ENCODE peak calls at places on chromosome 6, in ten cellular contexts. One of them, this sample, is unnamed.

GRCh38 chr6:47665112-47665511 is 33.3 kb upstream of the ADGRF4 start:
- DNase-seq in AG09319: no peak
- DNase-seq in natural killer cell: no peak
- DNase-seq in GM23338: no peak
- DNase-seq in PC-9: peak; percentile 50
- DNase-seq in glutamatergic neuron: no peak
- DNase-seq in lung: no peak
- DNase-seq in neural crest cell: no peak
- DNase-seq in keratinocyte: peak; percentile 73
- DNase-seq in Calu3: no peak
- DNase-seq in this sample: no peak

GRCh38 chr6:134472661-134473060 is 154.7 kb upstream of the SGK1 start:
- DNase-seq in AG09319: no peak
- DNase-seq in natural killer cell: no peak
- DNase-seq in GM23338: no peak
- DNase-seq in PC-9: no peak
- DNase-seq in glutamatergic neuron: no peak
- DNase-seq in lung: no peak
- DNase-seq in neural crest cell: no peak
- DNase-seq in keratinocyte: no peak
- DNase-seq in Calu3: no peak
- DNase-seq in this sample: no peak

GRCh38 chr6:170111141-170111664 is 179.7 kb downstream of the DLL1 start:
- DNase-seq in AG09319: no peak
- DNase-seq in natural killer cell: no peak
- DNase-seq in GM23338: no peak
- DNase-seq in PC-9: no peak
- DNase-seq in glutamatergic neuron: no peak
- DNase-seq in lung: no peak
- DNase-seq in neural crest cell: no peak
- DNase-seq in keratinocyte: no peak
- DNase-seq in Calu3: no peak
- DNase-seq in this sample: no peak

GRCh38 chr6:48389146-48390043 is 278.4 kb upstream of the PTCHD4 start:
- DNase-seq in AG09319: no peak
- DNase-seq in natural killer cell: no peak
- DNase-seq in GM23338: no peak
- DNase-seq in PC-9: no peak
- DNase-seq in glutamatergic neuron: no peak
- DNase-seq in lung: no peak
- DNase-seq in neural crest cell: no peak
- DNase-seq in keratinocyte: no peak
- DNase-seq in Calu3: no peak
- DNase-seq in this sample: no peak

GRCh38 chr6:166024252-166024651 is 143.4 kb downstream of the TBXT start:
- DNase-seq in AG09319: no peak
- DNase-seq in natural killer cell: no peak
- DNase-seq in GM23338: no peak
- DNase-seq in PC-9: no peak
- DNase-seq in glutamatergic neuron: no peak
- DNase-seq in lung: no peak
- DNase-seq in neural crest cell: no peak
- DNase-seq in keratinocyte: no peak
- DNase-seq in Calu3: no peak
- DNase-seq in this sample: no peak

GRCh38 chr6:38375937-38376336 is 263.8 kb downstream of the BTBD9 start:
- DNase-seq in AG09319: no peak
- DNase-seq in natural killer cell: no peak
- DNase-seq in GM23338: no peak
- DNase-seq in PC-9: no peak
- DNase-seq in glutamatergic neuron: no peak
- DNase-seq in lung: no peak
- DNase-seq in neural crest cell: no peak
- DNase-seq in keratinocyte: no peak
- DNase-seq in Calu3: no peak
- DNase-seq in this sample: no peak

GRCh38 chr6:26445934-26446667 is 5.8 kb downstream of the BTN3A3 start:
- DNase-seq in AG09319: no peak
- DNase-seq in natural killer cell: no peak
- DNase-seq in GM23338: no peak
- DNase-seq in PC-9: no peak
- DNase-seq in glutamatergic neuron: no peak
- DNase-seq in lung: no peak
- DNase-seq in neural crest cell: no peak
- DNase-seq in keratinocyte: no peak
- DNase-seq in Calu3: no peak
- DNase-seq in this sample: no peak

GRCh38 chr6:45420909-45421699 is 43.4 kb upstream of the SUPT3H start:
- DNase-seq in AG09319: no peak
- DNase-seq in natural killer cell: no peak
- DNase-seq in GM23338: peak; percentile 47
- DNase-seq in PC-9: no peak
- DNase-seq in glutamatergic neuron: no peak
- DNase-seq in lung: no peak
- DNase-seq in neural crest cell: no peak
- DNase-seq in keratinocyte: no peak
- DNase-seq in Calu3: no peak
- DNase-seq in this sample: no peak

GRCh38 chr6:168212322-168212721 is 107.3 kb downstream of the DACT2 start:
- DNase-seq in AG09319: no peak
- DNase-seq in natural killer cell: no peak
- DNase-seq in GM23338: no peak
- DNase-seq in PC-9: no peak
- DNase-seq in glutamatergic neuron: no peak
- DNase-seq in lung: no peak
- DNase-seq in neural crest cell: no peak
- DNase-seq in keratinocyte: no peak
- DNase-seq in Calu3: no peak
- DNase-seq in this sample: no peak

GRCh38 chr6:21053612-21054011 is 519.4 kb downstream of the CDKAL1 start:
- DNase-seq in AG09319: no peak
- DNase-seq in natural killer cell: no peak
- DNase-seq in GM23338: no peak
- DNase-seq in PC-9: no peak
- DNase-seq in glutamatergic neuron: no peak
- DNase-seq in lung: no peak
- DNase-seq in neural crest cell: no peak
- DNase-seq in keratinocyte: no peak
- DNase-seq in Calu3: no peak
- DNase-seq in this sample: no peak

GRCh38 chr6:40164345-40164755 is 230.1 kb upstream of the MOCS1 start:
- DNase-seq in AG09319: no peak
- DNase-seq in natural killer cell: no peak
- DNase-seq in GM23338: peak; percentile 60
- DNase-seq in PC-9: no peak
- DNase-seq in glutamatergic neuron: no peak
- DNase-seq in lung: no peak
- DNase-seq in neural crest cell: no peak
- DNase-seq in keratinocyte: no peak
- DNase-seq in Calu3: no peak
- DNase-seq in this sample: no peak

GRCh38 chr6:109783245-109783990 is 92.3 kb downstream of the FIG4 start:
- DNase-seq in AG09319: no peak
- DNase-seq in natural killer cell: no peak
- DNase-seq in GM23338: peak; percentile 90
- DNase-seq in PC-9: no peak
- DNase-seq in glutamatergic neuron: no peak
- DNase-seq in lung: no peak
- DNase-seq in neural crest cell: no peak
- DNase-seq in keratinocyte: no peak
- DNase-seq in Calu3: no peak
- DNase-seq in this sample: peak; percentile 18
- TF ChIP-seq CTCF in AG09319: no peak
- TF ChIP-seq CTCF in natural killer cell: peak; percentile 42
- TF ChIP-seq CTCF in GM23338: peak; percentile 88
- TF ChIP-seq CTCF in PC-9: peak; percentile 20
- TF ChIP-seq CTCF in glutamatergic neuron: no peak
- TF ChIP-seq CTCF in lung: no peak
- TF ChIP-seq CTCF in neural crest cell: peak; percentile 25
- TF ChIP-seq CTCF in keratinocyte: peak; percentile 18
- TF ChIP-seq CTCF in Calu3: no peak
- TF ChIP-seq CTCF in this sample: no peak

GRCh38 chr6:158232445-158233213 is 64.5 kb downstream of the GTF2H5 start:
- DNase-seq in AG09319: peak; percentile 37
- DNase-seq in natural killer cell: peak; percentile 44
- DNase-seq in GM23338: peak; percentile 61
- DNase-seq in PC-9: peak; percentile 62
- DNase-seq in glutamatergic neuron: peak; percentile 73
- DNase-seq in lung: peak; percentile 51
- DNase-seq in neural crest cell: peak; percentile 40
- DNase-seq in keratinocyte: no peak
- DNase-seq in Calu3: peak; percentile 66
- DNase-seq in this sample: peak; percentile 45

GRCh38 chr6:158242071-158242606 is 70.1 kb upstream of the TULP4 start:
- DNase-seq in AG09319: no peak
- DNase-seq in natural killer cell: no peak
- DNase-seq in GM23338: no peak
- DNase-seq in PC-9: no peak
- DNase-seq in glutamatergic neuron: no peak
- DNase-seq in lung: no peak
- DNase-seq in neural crest cell: no peak
- DNase-seq in keratinocyte: no peak
- DNase-seq in Calu3: no peak
- DNase-seq in this sample: no peak

GRCh38 chr6:158233214-158233795 is 65.2 kb downstream of the GTF2H5 start:
- DNase-seq in AG09319: no peak
- DNase-seq in natural killer cell: no peak
- DNase-seq in GM23338: no peak
- DNase-seq in PC-9: no peak
- DNase-seq in glutamatergic neuron: peak; percentile 46
- DNase-seq in lung: no peak
- DNase-seq in neural crest cell: no peak
- DNase-seq in keratinocyte: no peak
- DNase-seq in Calu3: no peak
- DNase-seq in this sample: no peak

GRCh38 chr6:158231551-158232444 is 63.6 kb downstream of the GTF2H5 start:
- DNase-seq in AG09319: peak; percentile 23
- DNase-seq in natural killer cell: peak; percentile 74
- DNase-seq in GM23338: peak; percentile 83
- DNase-seq in PC-9: peak; percentile 56
- DNase-seq in glutamatergic neuron: peak; percentile 86
- DNase-seq in lung: peak; percentile 67
- DNase-seq in neural crest cell: peak; percentile 67
- DNase-seq in keratinocyte: no peak
- DNase-seq in Calu3: peak; percentile 84
- DNase-seq in this sample: peak; percentile 74

DNA sequence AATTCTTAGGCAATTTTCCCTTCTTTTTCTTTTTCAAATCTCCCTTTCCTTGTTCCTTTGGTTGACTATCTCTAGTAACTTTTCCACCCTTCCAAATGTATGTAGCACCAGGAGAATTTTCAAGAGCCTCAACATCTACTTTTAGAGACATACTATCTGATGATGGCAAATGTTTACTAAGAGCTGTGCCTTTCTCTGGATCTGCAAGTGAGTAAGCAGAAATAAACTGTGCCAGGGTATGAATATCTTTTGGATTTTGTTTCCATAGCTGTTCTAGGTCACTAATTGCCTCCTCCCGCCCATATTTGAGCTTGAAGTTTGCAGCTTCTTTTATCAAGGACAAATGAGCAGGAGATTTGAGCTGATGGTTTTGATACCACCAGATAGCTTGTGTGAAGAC is 69.5 kb downstream of the GTF2H5 start:
- DNase-seq in AG09319: no peak
- DNase-seq in natural killer cell: no peak
- DNase-seq in GM23338: no peak
- DNase-seq in PC-9: no peak
- DNase-seq in glutamatergic neuron: no peak
- DNase-seq in lung: no peak
- DNase-seq in neural crest cell: no peak
- DNase-seq in keratinocyte: no peak
- DNase-seq in Calu3: no peak
- DNase-seq in this sample: no peak
- TF ChIP-seq CTCF in AG09319: no peak
- TF ChIP-seq CTCF in natural killer cell: no peak
- TF ChIP-seq CTCF in GM23338: no peak
- TF ChIP-seq CTCF in PC-9: no peak
- TF ChIP-seq CTCF in glutamatergic neuron: no peak
- TF ChIP-seq CTCF in lung: no peak
- TF ChIP-seq CTCF in neural crest cell: no peak
- TF ChIP-seq CTCF in keratinocyte: no peak
- TF ChIP-seq CTCF in Calu3: no peak
- TF ChIP-seq CTCF in this sample: no peak

DNA sequence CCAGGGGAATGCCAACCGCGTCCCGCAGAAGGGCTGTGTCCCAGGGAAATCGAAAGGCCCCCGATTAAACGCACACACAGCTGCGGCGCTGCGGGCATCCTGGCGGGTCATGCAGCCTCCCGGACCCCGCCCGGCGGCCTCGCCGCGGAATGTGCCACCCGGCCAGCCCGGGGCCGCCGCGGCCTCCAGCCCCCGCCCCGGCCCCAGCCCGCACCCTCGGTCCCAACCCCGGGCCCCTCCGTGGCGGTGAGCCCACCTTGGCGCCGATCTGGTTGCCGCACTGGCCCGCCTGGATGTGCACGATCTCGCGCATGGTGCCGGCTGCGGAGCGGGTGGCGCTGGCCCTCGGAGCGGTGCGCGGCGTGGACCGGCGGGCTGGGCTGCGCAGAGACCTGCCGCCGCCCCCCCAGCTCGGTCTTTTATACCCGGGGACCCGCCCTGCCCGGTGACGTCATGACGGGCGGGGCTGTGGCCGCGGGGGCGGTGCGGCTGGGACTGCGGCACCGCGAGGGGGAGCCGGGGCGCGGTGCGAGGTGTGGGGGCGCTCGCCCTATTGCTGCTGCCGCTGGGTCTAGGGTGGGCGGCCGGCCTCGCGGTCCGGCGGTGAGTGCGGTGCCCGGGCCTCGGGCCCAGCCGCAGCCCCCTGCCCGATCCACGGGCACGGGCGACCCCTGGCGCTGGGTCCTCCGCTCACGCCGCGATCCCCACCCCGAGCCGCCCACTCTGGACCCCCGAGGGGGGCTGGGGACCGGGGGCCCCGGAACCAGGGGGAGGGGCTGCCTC is at the start of gene TUBB2A:
- DNase-seq in AG09319: peak; percentile 69
- DNase-seq in natural killer cell: peak; percentile 86
- DNase-seq in GM23338: peak; percentile 83
- DNase-seq in PC-9: peak; percentile 86
- DNase-seq in glutamatergic neuron: peak; percentile 91
- DNase-seq in lung: peak; percentile 87
- DNase-seq in neural crest cell: peak; percentile 73
- DNase-seq in keratinocyte: peak; percentile 33
- DNase-seq in Calu3: peak; percentile 84
- DNase-seq in this sample: peak; percentile 77
- TF ChIP-seq CTCF in AG09319: peak; percentile 34
- TF ChIP-seq CTCF in natural killer cell: peak; percentile 45
- TF ChIP-seq CTCF in GM23338: no peak
- TF ChIP-seq CTCF in PC-9: peak; percentile 40
- TF ChIP-seq CTCF in glutamatergic neuron: no peak
- TF ChIP-seq CTCF in lung: no peak
- TF ChIP-seq CTCF in neural crest cell: peak; percentile 65
- TF ChIP-seq CTCF in keratinocyte: peak; percentile 61
- TF ChIP-seq CTCF in Calu3: peak; percentile 56
- TF ChIP-seq CTCF in this sample: peak; percentile 15

DNA sequence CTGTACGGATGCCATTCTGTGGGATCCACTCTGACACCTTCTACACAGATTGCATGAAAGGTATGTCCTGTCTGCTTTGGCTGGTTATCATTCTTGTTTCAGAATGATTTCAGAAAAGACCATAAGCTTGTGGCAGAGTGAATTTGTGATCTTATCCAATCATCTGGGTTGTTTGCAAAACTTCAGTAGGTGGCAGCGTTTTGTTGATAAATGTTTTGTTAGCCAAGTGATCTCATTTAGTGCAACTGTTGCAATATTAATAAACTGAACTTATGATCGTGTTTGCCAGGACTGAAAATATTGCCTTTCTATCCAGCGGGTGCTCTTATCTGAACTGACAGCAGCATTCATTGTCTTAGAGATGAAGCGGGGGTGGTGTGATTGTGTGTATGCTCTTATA is 613.2 kb upstream of the NOX3 start:
- DNase-seq in AG09319: no peak
- DNase-seq in natural killer cell: no peak
- DNase-seq in GM23338: no peak
- DNase-seq in PC-9: no peak
- DNase-seq in glutamatergic neuron: no peak
- DNase-seq in lung: no peak
- DNase-seq in neural crest cell: no peak
- DNase-seq in keratinocyte: no peak
- DNase-seq in Calu3: no peak
- DNase-seq in this sample: no peak
- TF ChIP-seq CTCF in AG09319: no peak
- TF ChIP-seq CTCF in natural killer cell: no peak
- TF ChIP-seq CTCF in GM23338: peak; percentile 32
- TF ChIP-seq CTCF in PC-9: no peak
- TF ChIP-seq CTCF in glutamatergic neuron: no peak
- TF ChIP-seq CTCF in lung: no peak
- TF ChIP-seq CTCF in neural crest cell: no peak
- TF ChIP-seq CTCF in keratinocyte: no peak
- TF ChIP-seq CTCF in Calu3: no peak
- TF ChIP-seq CTCF in this sample: no peak